ENCODE peak calls at places on chromosome 16, in four cellular contexts. K is IMR-90, J is K562, A is H1. H is an unnamed sample.

GRCh38 chr16:77833906-77834599 is 45.7 kb downstream of the VAT1L start:
- DNase-seq in K (peak; percentile 89), A (peak; percentile 50), J (no peak), H (no peak)

GRCh38 chr16:88784074-88784855 is 755 bp downstream of the PIEZO1 start:
- DNase-seq in K (peak; percentile 72), J (peak; percentile 76), A (peak; percentile 83), H (peak; percentile 83)

GRCh38 chr16:8850279-8850885 is 18.4 kb downstream of the CARHSP1 start:
- DNase-seq in K (peak; percentile 87), A (no peak), J (no peak), H (no peak)

GRCh38 chr16:71919033-71919432 is 23.7 kb downstream of the IST1 start:
- DNase-seq in A (no peak), J (no peak), K (no peak), H (no peak)

GRCh38 chr16:88591577-88592021 is 21.4 kb downstream of the ZC3H18 start:
- DNase-seq in K (peak; percentile 8), J (no peak), A (no peak), H (no peak)

GRCh38 chr16:1781758-1782407 is 488 bp downstream of the SPSB3 start:
- DNase-seq in J (no peak), A (peak; percentile 56), K (peak; percentile 6), H (no peak)

GRCh38 chr16:66130296-66130910 is 236.1 kb upstream of the CDH5 start:
- DNase-seq in J (no peak), A (no peak), K (peak; percentile 92), H (no peak)

GRCh38 chr16:83098536-83098935 is 471.8 kb downstream of the CDH13 start:
- DNase-seq in A (no peak), K (no peak), J (no peak), H (no peak)

GRCh38 chr16:77788196-77789084 is at the start of gene VAT1L:
- DNase-seq in A (peak; percentile 85), J (no peak), K (peak; percentile 63), H (peak; percentile 44)

GRCh38 chr16:72094266-72094610 is 591 bp downstream of the DHX38 start:
- DNase-seq in J (no peak), K (no peak), A (no peak), H (no peak)

GRCh38 chr16:11744075-11744470 is 1.4 kb upstream of the TXNDC11 start:
- DNase-seq in J (no peak), K (no peak), A (no peak), H (no peak)

GRCh38 chr16:50699345-50700159 is 6.1 kb downstream of the NOD2 start:
- DNase-seq in K (peak; percentile 12), J (no peak), A (no peak), H (no peak)

GRCh38 chr16:1870365-1871082 is 1.4 kb downstream of the MEIOB start:
- DNase-seq in K (peak; percentile 79), A (no peak), J (no peak), H (peak; percentile 95)

GRCh38 chr16:1740781-1741490 is 30.4 kb downstream of the NME3 start:
- DNase-seq in J (no peak), A (no peak), K (no peak), H (no peak)

DNA sequence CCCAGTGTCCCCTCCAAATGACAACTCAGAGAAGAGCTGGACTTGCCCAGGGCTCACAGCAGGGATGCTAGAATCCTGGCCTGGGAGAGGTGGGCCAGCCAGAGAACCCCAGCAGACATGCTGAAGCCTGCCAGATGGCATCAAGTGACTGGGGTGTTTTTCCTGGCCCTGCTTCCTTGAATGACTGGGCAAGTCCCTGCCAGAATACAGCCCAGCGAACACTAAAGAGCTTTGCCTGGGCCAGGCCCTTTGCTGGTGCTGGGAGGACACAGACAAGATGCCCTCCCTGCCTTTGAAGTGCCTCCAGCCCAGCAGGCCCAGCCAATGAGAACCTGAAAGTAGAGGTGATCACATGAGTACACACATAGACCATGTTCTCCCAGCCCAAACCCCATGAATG is 11.5 kb downstream of the ZNF319 start:
- DNase-seq in J (no peak), A (no peak), K (no peak), H (peak; percentile 65)
- TF ChIP-seq MAFK in J (no peak), A (no peak), K (no peak), H (no peak)

GRCh38 chr16:74997042-74997491 is 1.8 kb upstream of the ZNRF1 start:
- DNase-seq in A (no peak), J (no peak), K (no peak), H (no peak)
- TF ChIP-seq MAFK in A (no peak), J (no peak), K (no peak), H (no peak)

DNA sequence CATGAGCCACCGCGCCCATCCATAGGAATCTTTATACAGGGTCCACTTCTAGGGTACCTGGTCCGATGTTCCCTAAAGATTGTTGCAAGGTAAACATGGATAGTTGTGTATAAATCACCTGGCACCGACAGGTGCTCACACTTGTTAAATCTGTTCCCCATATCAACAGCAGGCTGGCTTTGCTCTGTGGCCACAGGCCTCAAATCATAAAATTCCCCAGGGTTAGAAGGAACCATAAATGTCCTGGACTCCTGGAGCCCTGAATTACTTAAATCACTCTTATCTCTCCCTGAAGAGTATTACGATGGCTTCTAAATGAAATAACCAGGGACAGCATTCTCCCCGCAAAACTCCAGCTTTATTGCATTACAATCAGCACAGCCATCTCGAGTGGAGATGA is 23.0 kb downstream of the DYNLRB2 start:
- DNase-seq in J (no peak), K (no peak), A (no peak), H (no peak)
- TF ChIP-seq MAFK in J (no peak), K (no peak), A (no peak), H (no peak)

DNA sequence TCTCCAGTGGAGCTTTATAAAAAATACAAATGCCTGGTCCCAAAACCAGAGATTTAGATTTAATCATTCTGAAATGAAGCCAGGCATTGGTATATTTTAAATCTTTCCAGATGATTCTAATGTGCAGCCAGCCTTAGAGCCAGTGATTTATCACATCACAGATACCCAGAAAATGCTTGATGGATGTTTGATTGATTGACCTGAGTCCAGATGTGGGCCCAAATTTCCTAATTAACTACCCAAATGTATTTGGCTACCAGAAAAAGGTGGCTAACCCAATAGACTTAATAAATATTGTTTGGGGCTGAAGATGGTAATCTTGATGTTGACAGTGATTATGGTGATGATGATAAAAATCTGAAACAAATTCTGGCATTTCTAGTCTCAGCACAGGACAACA is 93.1 kb downstream of the ABCC12 start:
- DNase-seq in K (no peak), A (no peak), J (no peak), H (no peak)
- TF ChIP-seq MAFK in K (no peak), A (no peak), J (no peak), H (no peak)

H was measured in A549.